ENCODE peak calls at places on chromosomes 6 and 20, in ten cellular contexts. One of them, this sample, is unnamed.

GRCh38 chr6:104795363-104795762 is 64.4 kb downstream of the HACE1 start:
- DNase-seq in head of caudate nucleus: no peak
- DNase-seq in endothelial cell: no peak
- DNase-seq in stimulated activated CD8-positive, alpha-beta memory T cell treated with anti-CD3 and anti-CD28 coated beads, Interleukin-15, amount 100 ng/mL, for 4 hours: no peak
- DNase-seq in GOT3: no peak
- DNase-seq in Caki2: no peak
- DNase-seq in activated T-cell treated with anti-CD3 and anti-CD28 coated beads, Interleukin-2, amount 50 U/mL, for 72 hours: no peak
- DNase-seq in BJ: no peak
- DNase-seq in hepatocyte: peak; percentile 28
- DNase-seq in WERI-Rb-1: no peak
- DNase-seq in this sample: peak; percentile 34

GRCh38 chr6:80433010-80433665 is 326.7 kb downstream of the BCKDHB start:
- DNase-seq in head of caudate nucleus: no peak
- DNase-seq in endothelial cell: no peak
- DNase-seq in stimulated activated CD8-positive, alpha-beta memory T cell treated with anti-CD3 and anti-CD28 coated beads, Interleukin-15, amount 100 ng/mL, for 4 hours: no peak
- DNase-seq in GOT3: no peak
- DNase-seq in Caki2: no peak
- DNase-seq in activated T-cell treated with anti-CD3 and anti-CD28 coated beads, Interleukin-2, amount 50 U/mL, for 72 hours: no peak
- DNase-seq in BJ: no peak
- DNase-seq in hepatocyte: no peak
- DNase-seq in WERI-Rb-1: no peak
- DNase-seq in this sample: no peak

GRCh38 chr20:51926670-51927305 is 124.5 kb upstream of the SALL4 start:
- DNase-seq in head of caudate nucleus: no peak
- DNase-seq in endothelial cell: no peak
- DNase-seq in stimulated activated CD8-positive, alpha-beta memory T cell treated with anti-CD3 and anti-CD28 coated beads, Interleukin-15, amount 100 ng/mL, for 4 hours: no peak
- DNase-seq in GOT3: no peak
- DNase-seq in Caki2: no peak
- DNase-seq in activated T-cell treated with anti-CD3 and anti-CD28 coated beads, Interleukin-2, amount 50 U/mL, for 72 hours: no peak
- DNase-seq in BJ: no peak
- DNase-seq in hepatocyte: no peak
- DNase-seq in WERI-Rb-1: no peak
- DNase-seq in this sample: no peak

GRCh38 chr6:34523441-34524206 is 32.5 kb downstream of the SPDEF start:
- DNase-seq in head of caudate nucleus: no peak
- DNase-seq in endothelial cell: no peak
- DNase-seq in stimulated activated CD8-positive, alpha-beta memory T cell treated with anti-CD3 and anti-CD28 coated beads, Interleukin-15, amount 100 ng/mL, for 4 hours: no peak
- DNase-seq in GOT3: no peak
- DNase-seq in Caki2: no peak
- DNase-seq in activated T-cell treated with anti-CD3 and anti-CD28 coated beads, Interleukin-2, amount 50 U/mL, for 72 hours: no peak
- DNase-seq in BJ: no peak
- DNase-seq in hepatocyte: no peak
- DNase-seq in WERI-Rb-1: no peak
- DNase-seq in this sample: no peak

GRCh38 chr6:139847322-139847797 is 472.9 kb upstream of the CITED2 start:
- DNase-seq in head of caudate nucleus: no peak
- DNase-seq in endothelial cell: no peak
- DNase-seq in stimulated activated CD8-positive, alpha-beta memory T cell treated with anti-CD3 and anti-CD28 coated beads, Interleukin-15, amount 100 ng/mL, for 4 hours: no peak
- DNase-seq in GOT3: no peak
- DNase-seq in Caki2: no peak
- DNase-seq in activated T-cell treated with anti-CD3 and anti-CD28 coated beads, Interleukin-2, amount 50 U/mL, for 72 hours: no peak
- DNase-seq in BJ: no peak
- DNase-seq in hepatocyte: no peak
- DNase-seq in WERI-Rb-1: no peak
- DNase-seq in this sample: no peak

GRCh38 chr6:4274382-4275082 is 139.2 kb upstream of the ECI2 start:
- DNase-seq in head of caudate nucleus: no peak
- DNase-seq in endothelial cell: no peak
- DNase-seq in stimulated activated CD8-positive, alpha-beta memory T cell treated with anti-CD3 and anti-CD28 coated beads, Interleukin-15, amount 100 ng/mL, for 4 hours: no peak
- DNase-seq in GOT3: no peak
- DNase-seq in Caki2: no peak
- DNase-seq in activated T-cell treated with anti-CD3 and anti-CD28 coated beads, Interleukin-2, amount 50 U/mL, for 72 hours: no peak
- DNase-seq in BJ: no peak
- DNase-seq in hepatocyte: no peak
- DNase-seq in WERI-Rb-1: no peak
- DNase-seq in this sample: no peak

GRCh38 chr6:54097753-54098152 is 13.5 kb upstream of the MLIP start:
- DNase-seq in head of caudate nucleus: no peak
- DNase-seq in endothelial cell: no peak
- DNase-seq in stimulated activated CD8-positive, alpha-beta memory T cell treated with anti-CD3 and anti-CD28 coated beads, Interleukin-15, amount 100 ng/mL, for 4 hours: no peak
- DNase-seq in GOT3: no peak
- DNase-seq in Caki2: no peak
- DNase-seq in activated T-cell treated with anti-CD3 and anti-CD28 coated beads, Interleukin-2, amount 50 U/mL, for 72 hours: no peak
- DNase-seq in BJ: no peak
- DNase-seq in hepatocyte: no peak
- DNase-seq in WERI-Rb-1: no peak
- DNase-seq in this sample: no peak

GRCh38 chr6:37517411-37517812 is 17.7 kb upstream of the CCDC167 start:
- DNase-seq in head of caudate nucleus: no peak
- DNase-seq in endothelial cell: no peak
- DNase-seq in stimulated activated CD8-positive, alpha-beta memory T cell treated with anti-CD3 and anti-CD28 coated beads, Interleukin-15, amount 100 ng/mL, for 4 hours: peak; percentile 55
- DNase-seq in GOT3: no peak
- DNase-seq in Caki2: no peak
- DNase-seq in activated T-cell treated with anti-CD3 and anti-CD28 coated beads, Interleukin-2, amount 50 U/mL, for 72 hours: peak; percentile 86
- DNase-seq in BJ: peak; percentile 15
- DNase-seq in hepatocyte: no peak
- DNase-seq in WERI-Rb-1: no peak
- DNase-seq in this sample: no peak

GRCh38 chr6:139500977-139501376 is 126.5 kb upstream of the CITED2 start:
- DNase-seq in head of caudate nucleus: no peak
- DNase-seq in endothelial cell: no peak
- DNase-seq in stimulated activated CD8-positive, alpha-beta memory T cell treated with anti-CD3 and anti-CD28 coated beads, Interleukin-15, amount 100 ng/mL, for 4 hours: no peak
- DNase-seq in GOT3: no peak
- DNase-seq in Caki2: no peak
- DNase-seq in activated T-cell treated with anti-CD3 and anti-CD28 coated beads, Interleukin-2, amount 50 U/mL, for 72 hours: no peak
- DNase-seq in BJ: no peak
- DNase-seq in hepatocyte: no peak
- DNase-seq in WERI-Rb-1: no peak
- DNase-seq in this sample: no peak

GRCh38 chr6:35080016-35080680 is 61.0 kb downstream of the TCP11 start:
- DNase-seq in head of caudate nucleus: no peak
- DNase-seq in endothelial cell: no peak
- DNase-seq in stimulated activated CD8-positive, alpha-beta memory T cell treated with anti-CD3 and anti-CD28 coated beads, Interleukin-15, amount 100 ng/mL, for 4 hours: no peak
- DNase-seq in GOT3: no peak
- DNase-seq in Caki2: no peak
- DNase-seq in activated T-cell treated with anti-CD3 and anti-CD28 coated beads, Interleukin-2, amount 50 U/mL, for 72 hours: no peak
- DNase-seq in BJ: no peak
- DNase-seq in hepatocyte: no peak
- DNase-seq in WERI-Rb-1: no peak
- DNase-seq in this sample: no peak

GRCh38 chr6:13272131-13273046 is 55.9 kb downstream of the TBC1D7 start:
- DNase-seq in head of caudate nucleus: no peak
- DNase-seq in endothelial cell: no peak
- DNase-seq in stimulated activated CD8-positive, alpha-beta memory T cell treated with anti-CD3 and anti-CD28 coated beads, Interleukin-15, amount 100 ng/mL, for 4 hours: no peak
- DNase-seq in GOT3: no peak
- DNase-seq in Caki2: peak; percentile 23
- DNase-seq in activated T-cell treated with anti-CD3 and anti-CD28 coated beads, Interleukin-2, amount 50 U/mL, for 72 hours: no peak
- DNase-seq in BJ: no peak
- DNase-seq in hepatocyte: no peak
- DNase-seq in WERI-Rb-1: no peak
- DNase-seq in this sample: no peak

GRCh38 chr6:169385237-169385880 is 131.7 kb upstream of the THBS2 start:
- DNase-seq in head of caudate nucleus: no peak
- DNase-seq in endothelial cell: no peak
- DNase-seq in stimulated activated CD8-positive, alpha-beta memory T cell treated with anti-CD3 and anti-CD28 coated beads, Interleukin-15, amount 100 ng/mL, for 4 hours: no peak
- DNase-seq in GOT3: no peak
- DNase-seq in Caki2: no peak
- DNase-seq in activated T-cell treated with anti-CD3 and anti-CD28 coated beads, Interleukin-2, amount 50 U/mL, for 72 hours: no peak
- DNase-seq in BJ: no peak
- DNase-seq in hepatocyte: no peak
- DNase-seq in WERI-Rb-1: no peak
- DNase-seq in this sample: no peak

GRCh38 chr20:52889225-52889624 is 82.9 kb upstream of the TSHZ2 start:
- DNase-seq in head of caudate nucleus: no peak
- DNase-seq in endothelial cell: no peak
- DNase-seq in stimulated activated CD8-positive, alpha-beta memory T cell treated with anti-CD3 and anti-CD28 coated beads, Interleukin-15, amount 100 ng/mL, for 4 hours: no peak
- DNase-seq in GOT3: no peak
- DNase-seq in Caki2: peak; percentile 23
- DNase-seq in activated T-cell treated with anti-CD3 and anti-CD28 coated beads, Interleukin-2, amount 50 U/mL, for 72 hours: no peak
- DNase-seq in BJ: peak; percentile 4
- DNase-seq in hepatocyte: peak; percentile 35
- DNase-seq in WERI-Rb-1: no peak
- DNase-seq in this sample: no peak

GRCh38 chr6:44222486-44222986 is 859 bp upstream of the SLC29A1 start:
- DNase-seq in head of caudate nucleus: no peak
- DNase-seq in endothelial cell: no peak
- DNase-seq in stimulated activated CD8-positive, alpha-beta memory T cell treated with anti-CD3 and anti-CD28 coated beads, Interleukin-15, amount 100 ng/mL, for 4 hours: no peak
- DNase-seq in GOT3: no peak
- DNase-seq in Caki2: no peak
- DNase-seq in activated T-cell treated with anti-CD3 and anti-CD28 coated beads, Interleukin-2, amount 50 U/mL, for 72 hours: no peak
- DNase-seq in BJ: no peak
- DNase-seq in hepatocyte: no peak
- DNase-seq in WERI-Rb-1: no peak
- DNase-seq in this sample: no peak

GRCh38 chr6:31815025-31815838 is at the start of the genes HSPA1A and HSPA1L:
- DNase-seq in head of caudate nucleus: peak; percentile 97
- DNase-seq in endothelial cell: peak; percentile 84
- DNase-seq in stimulated activated CD8-positive, alpha-beta memory T cell treated with anti-CD3 and anti-CD28 coated beads, Interleukin-15, amount 100 ng/mL, for 4 hours: peak; percentile 51
- DNase-seq in GOT3: peak; percentile 52
- DNase-seq in Caki2: peak; percentile 99
- DNase-seq in activated T-cell treated with anti-CD3 and anti-CD28 coated beads, Interleukin-2, amount 50 U/mL, for 72 hours: peak; percentile 63
- DNase-seq in BJ: peak; percentile 72
- DNase-seq in hepatocyte: peak; percentile 94
- DNase-seq in WERI-Rb-1: no peak
- DNase-seq in this sample: peak; percentile 95

GRCh38 chr6:52407467-52407866 is 12.7 kb upstream of the EFHC1 start:
- DNase-seq in head of caudate nucleus: no peak
- DNase-seq in endothelial cell: peak; percentile 22
- DNase-seq in stimulated activated CD8-positive, alpha-beta memory T cell treated with anti-CD3 and anti-CD28 coated beads, Interleukin-15, amount 100 ng/mL, for 4 hours: no peak
- DNase-seq in GOT3: no peak
- DNase-seq in Caki2: peak; percentile 61
- DNase-seq in activated T-cell treated with anti-CD3 and anti-CD28 coated beads, Interleukin-2, amount 50 U/mL, for 72 hours: no peak
- DNase-seq in BJ: no peak
- DNase-seq in hepatocyte: peak; percentile 49
- DNase-seq in WERI-Rb-1: peak; percentile 49
- DNase-seq in this sample: no peak

GRCh38 chr6:63839485-63839884 is 203.9 kb downstream of the PHF3 start:
- DNase-seq in head of caudate nucleus: no peak
- DNase-seq in endothelial cell: no peak
- DNase-seq in stimulated activated CD8-positive, alpha-beta memory T cell treated with anti-CD3 and anti-CD28 coated beads, Interleukin-15, amount 100 ng/mL, for 4 hours: no peak
- DNase-seq in GOT3: no peak
- DNase-seq in Caki2: no peak
- DNase-seq in activated T-cell treated with anti-CD3 and anti-CD28 coated beads, Interleukin-2, amount 50 U/mL, for 72 hours: no peak
- DNase-seq in BJ: no peak
- DNase-seq in hepatocyte: no peak
- DNase-seq in WERI-Rb-1: no peak
- DNase-seq in this sample: no peak

GRCh38 chr20:50919567-50919966 is 11.7 kb downstream of the ADNP start:
- DNase-seq in head of caudate nucleus: no peak
- DNase-seq in endothelial cell: no peak
- DNase-seq in stimulated activated CD8-positive, alpha-beta memory T cell treated with anti-CD3 and anti-CD28 coated beads, Interleukin-15, amount 100 ng/mL, for 4 hours: no peak
- DNase-seq in GOT3: no peak
- DNase-seq in Caki2: peak; percentile 44
- DNase-seq in activated T-cell treated with anti-CD3 and anti-CD28 coated beads, Interleukin-2, amount 50 U/mL, for 72 hours: no peak
- DNase-seq in BJ: no peak
- DNase-seq in hepatocyte: peak; percentile 80
- DNase-seq in WERI-Rb-1: no peak
- DNase-seq in this sample: no peak

GRCh38 chr20:39993737-39994136 is 695.3 kb downstream of the MAFB start:
- DNase-seq in head of caudate nucleus: no peak
- DNase-seq in endothelial cell: no peak
- DNase-seq in stimulated activated CD8-positive, alpha-beta memory T cell treated with anti-CD3 and anti-CD28 coated beads, Interleukin-15, amount 100 ng/mL, for 4 hours: no peak
- DNase-seq in GOT3: no peak
- DNase-seq in Caki2: no peak
- DNase-seq in activated T-cell treated with anti-CD3 and anti-CD28 coated beads, Interleukin-2, amount 50 U/mL, for 72 hours: no peak
- DNase-seq in BJ: no peak
- DNase-seq in hepatocyte: no peak
- DNase-seq in WERI-Rb-1: no peak
- DNase-seq in this sample: no peak

GRCh38 chr20:56722042-56722441 is 92.9 kb downstream of the TFAP2C start:
- DNase-seq in head of caudate nucleus: no peak
- DNase-seq in endothelial cell: no peak
- DNase-seq in stimulated activated CD8-positive, alpha-beta memory T cell treated with anti-CD3 and anti-CD28 coated beads, Interleukin-15, amount 100 ng/mL, for 4 hours: no peak
- DNase-seq in GOT3: no peak
- DNase-seq in Caki2: no peak
- DNase-seq in activated T-cell treated with anti-CD3 and anti-CD28 coated beads, Interleukin-2, amount 50 U/mL, for 72 hours: no peak
- DNase-seq in BJ: no peak
- DNase-seq in hepatocyte: no peak
- DNase-seq in WERI-Rb-1: no peak
- DNase-seq in this sample: no peak

GRCh38 chr6:28537509-28538140 is 11.9 kb downstream of the GPX5 start:
- DNase-seq in head of caudate nucleus: peak; percentile 50
- DNase-seq in endothelial cell: no peak
- DNase-seq in stimulated activated CD8-positive, alpha-beta memory T cell treated with anti-CD3 and anti-CD28 coated beads, Interleukin-15, amount 100 ng/mL, for 4 hours: no peak
- DNase-seq in GOT3: no peak
- DNase-seq in Caki2: no peak
- DNase-seq in activated T-cell treated with anti-CD3 and anti-CD28 coated beads, Interleukin-2, amount 50 U/mL, for 72 hours: peak; percentile 53
- DNase-seq in BJ: no peak
- DNase-seq in hepatocyte: peak; percentile 60
- DNase-seq in WERI-Rb-1: no peak
- DNase-seq in this sample: no peak

GRCh38 chr6:100657678-100658330 is 193.1 kb upstream of the SIM1 start:
- DNase-seq in head of caudate nucleus: no peak
- DNase-seq in endothelial cell: no peak
- DNase-seq in stimulated activated CD8-positive, alpha-beta memory T cell treated with anti-CD3 and anti-CD28 coated beads, Interleukin-15, amount 100 ng/mL, for 4 hours: no peak
- DNase-seq in GOT3: no peak
- DNase-seq in Caki2: peak; percentile 28
- DNase-seq in activated T-cell treated with anti-CD3 and anti-CD28 coated beads, Interleukin-2, amount 50 U/mL, for 72 hours: no peak
- DNase-seq in BJ: no peak
- DNase-seq in hepatocyte: peak; percentile 19
- DNase-seq in WERI-Rb-1: no peak
- DNase-seq in this sample: no peak

GRCh38 chr20:20076297-20077065 is 24.1 kb downstream of the CFAP61 start:
- DNase-seq in head of caudate nucleus: peak; percentile 82
- DNase-seq in endothelial cell: no peak
- DNase-seq in stimulated activated CD8-positive, alpha-beta memory T cell treated with anti-CD3 and anti-CD28 coated beads, Interleukin-15, amount 100 ng/mL, for 4 hours: no peak
- DNase-seq in GOT3: no peak
- DNase-seq in Caki2: no peak
- DNase-seq in activated T-cell treated with anti-CD3 and anti-CD28 coated beads, Interleukin-2, amount 50 U/mL, for 72 hours: no peak
- DNase-seq in BJ: peak; percentile 10
- DNase-seq in hepatocyte: peak; percentile 33
- DNase-seq in WERI-Rb-1: no peak
- DNase-seq in this sample: no peak

GRCh38 chr6:24949020-24949569 is 13.3 kb upstream of the RIPOR2 start:
- DNase-seq in head of caudate nucleus: no peak
- DNase-seq in endothelial cell: no peak
- DNase-seq in stimulated activated CD8-positive, alpha-beta memory T cell treated with anti-CD3 and anti-CD28 coated beads, Interleukin-15, amount 100 ng/mL, for 4 hours: no peak
- DNase-seq in GOT3: no peak
- DNase-seq in Caki2: no peak
- DNase-seq in activated T-cell treated with anti-CD3 and anti-CD28 coated beads, Interleukin-2, amount 50 U/mL, for 72 hours: no peak
- DNase-seq in BJ: no peak
- DNase-seq in hepatocyte: no peak
- DNase-seq in WERI-Rb-1: no peak
- DNase-seq in this sample: no peak

GRCh38 chr6:36546664-36546957 is 668 bp downstream of the STK38 start:
- DNase-seq in head of caudate nucleus: no peak
- DNase-seq in endothelial cell: no peak
- DNase-seq in stimulated activated CD8-positive, alpha-beta memory T cell treated with anti-CD3 and anti-CD28 coated beads, Interleukin-15, amount 100 ng/mL, for 4 hours: no peak
- DNase-seq in GOT3: no peak
- DNase-seq in Caki2: no peak
- DNase-seq in activated T-cell treated with anti-CD3 and anti-CD28 coated beads, Interleukin-2, amount 50 U/mL, for 72 hours: peak; percentile 4
- DNase-seq in BJ: no peak
- DNase-seq in hepatocyte: no peak
- DNase-seq in WERI-Rb-1: no peak
- DNase-seq in this sample: no peak